ENCODE peak calls at places on chromosomes 16 and 17, in five cellular contexts. M is cardiac muscle cell, K is hepatocyte, B is heart left ventricle, E is GM06990. H is an unnamed sample.

GRCh38 chr17:80252871-80253270 is 7.8 kb upstream of the RNF213 start:
- DNase-seq in M (peak; percentile 33), K (no peak), B (peak; percentile 48), E (peak; percentile 72), H (peak; percentile 71)

GRCh38 chr17:29596811-29597210 is 3.9 kb downstream of the ANKRD13B start:
- DNase-seq in M (no peak), K (no peak), B (peak; percentile 54), E (peak; percentile 5), H (no peak)

GRCh38 chr17:80789356-80789902 is 202.2 kb upstream of the CHMP6 start:
- DNase-seq in M (peak; percentile 87), K (peak; percentile 33), B (peak; percentile 47), E (no peak), H (no peak)

GRCh38 chr16:27772093-27772820 is 222.3 kb downstream of the KATNIP start:
- DNase-seq in M (no peak), K (no peak), B (peak; percentile 17), E (no peak), H (no peak)

GRCh38 chr17:64003526-64004121 is 5.5 kb downstream of the PRR29 start:
- DNase-seq in M (no peak), K (no peak), B (no peak), E (no peak), H (peak; percentile 26)

GRCh38 chr17:61467416-61468262 is 15.4 kb downstream of the TBX4 start:
- DNase-seq in M (peak; percentile 62), K (no peak), B (no peak), E (no peak), H (peak; percentile 44)

GRCh38 chr16:81778861-81779539 is at the start of gene PLCG2:
- DNase-seq in M (peak; percentile 40), K (peak; percentile 90), B (peak; percentile 80), E (peak; percentile 85), H (peak; percentile 74)

GRCh38 chr16:27308792-27309191 is 5.0 kb upstream of the IL4R start:
- DNase-seq in M (no peak), K (no peak), B (no peak), E (no peak), H (no peak)

GRCh38 chr16:3945751-3946603 is 65.5 kb upstream of the CREBBP start:
- DNase-seq in M (peak; percentile 99), K (peak; percentile 85), B (peak; percentile 54), E (no peak), H (no peak)

GRCh38 chr16:86051376-86052114 is 152.6 kb downstream of the IRF8 start:
- DNase-seq in M (no peak), K (peak; percentile 32), B (no peak), E (no peak), H (no peak)

GRCh38 chr17:72294487-72294893 is 173.7 kb downstream of the SOX9 start:
- DNase-seq in M (no peak), K (no peak), B (peak; percentile 49), E (no peak), H (no peak)

GRCh38 chr16:17070882-17071592 is 399.7 kb downstream of the XYLT1 start:
- DNase-seq in M (no peak), K (peak; percentile 22), B (no peak), E (peak; percentile 78), H (peak; percentile 61)

GRCh38 chr17:82745524-82745923 is 6.3 kb upstream of the TBCD start:
- DNase-seq in M (no peak), K (no peak), B (no peak), E (no peak), H (no peak)

GRCh38 chr16:27441276-27441675 is 39.3 kb downstream of the IL21R start:
- DNase-seq in M (no peak), K (no peak), B (no peak), E (no peak), H (peak; percentile 9)

GRCh38 chr16:73056911-73057310 is 9.0 kb upstream of the ZFHX3 start:
- DNase-seq in M (peak; percentile 22), K (peak; percentile 10), B (no peak), E (no peak), H (no peak)

GRCh38 chr16:57941016-57941656 is 29.8 kb downstream of the CNGB1 start:
- DNase-seq in M (peak; percentile 60), K (no peak), B (peak; percentile 85), E (no peak), H (no peak)

GRCh38 chr16:87897563-87898505 is 28.5 kb upstream of the SLC7A5 start:
- DNase-seq in M (no peak), K (no peak), B (no peak), E (no peak), H (no peak)

GRCh38 chr16:1165511-1165910 is 12.6 kb downstream of the CACNA1H start:
- DNase-seq in M (no peak), K (no peak), B (no peak), E (no peak), H (no peak)

GRCh38 chr17:63039342-63039741 is 73.3 kb downstream of the TANC2 start:
- DNase-seq in M (no peak), K (no peak), B (no peak), E (no peak), H (no peak)

GRCh38 chr17:79728908-79729471 is 1.8 kb upstream of the ENPP7 start:
- DNase-seq in M (no peak), K (no peak), B (no peak), E (no peak), H (no peak)

GRCh38 chr16:24036614-24037013 is 200.8 kb downstream of the PRKCB start:
- DNase-seq in M (peak; percentile 61), K (peak; percentile 75), B (no peak), E (no peak), H (no peak)

GRCh38 chr17:33015716-33016346 is 24.2 kb downstream of the SPACA3 start:
- DNase-seq in M (no peak), K (no peak), B (no peak), E (no peak), H (no peak)

GRCh38 chr17:33014751-33015150 is 23.1 kb downstream of the SPACA3 start:
- DNase-seq in M (peak; percentile 21), K (peak; percentile 45), B (no peak), E (no peak), H (no peak)

GRCh38 chr17:33013596-33014375 is 22.1 kb downstream of the SPACA3 start:
- DNase-seq in M (no peak), K (no peak), B (no peak), E (no peak), H (no peak)

GRCh38 chr17:33016920-33017319 is 25.3 kb downstream of the SPACA3 start:
- DNase-seq in M (no peak), K (no peak), B (no peak), E (no peak), H (no peak)

GRCh38 chr17:33012522-33013033 is 20.9 kb downstream of the SPACA3 start:
- DNase-seq in M (peak; percentile 91), K (peak; percentile 77), B (no peak), E (no peak), H (no peak)
- TF ChIP-seq CTCF in M (no peak), K (no peak), B (no peak), E (no peak), H (no peak)

GRCh38 chr16:56673916-56674315 is 4.3 kb downstream of the MT1H start:
- DNase-seq in M (peak; percentile 47), K (no peak), B (no peak), E (no peak), H (no peak)
- TF ChIP-seq CTCF in M (peak; percentile 68), K (peak; percentile 53), B (peak; percentile 67), E (peak; percentile 62), H (peak; percentile 58)

DNA sequence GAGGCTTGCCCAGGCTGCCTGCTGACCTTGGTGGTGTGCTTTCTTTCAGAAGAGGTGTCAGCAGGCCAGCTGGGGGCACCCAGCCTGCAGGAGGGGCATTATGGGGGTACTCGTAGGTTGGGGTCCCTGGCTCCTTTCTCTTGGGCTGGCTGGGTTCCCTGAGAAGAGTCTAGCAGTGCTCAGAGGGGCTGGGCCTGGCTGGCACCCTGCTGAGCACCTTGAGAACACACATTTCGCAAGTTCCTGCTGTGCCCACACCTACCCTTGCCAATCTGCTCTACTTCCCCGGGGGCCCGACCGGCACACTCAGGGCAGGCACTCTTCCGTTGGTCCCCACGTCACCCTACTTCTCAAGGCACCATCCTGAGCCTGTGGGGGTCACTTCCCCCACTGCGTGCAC is 5.1 kb downstream of the CEMP1 start:
- DNase-seq in M (no peak), K (no peak), B (no peak), E (no peak), H (no peak)
- TF ChIP-seq CTCF in M (no peak), K (no peak), B (no peak), E (no peak), H (no peak)

DNA sequence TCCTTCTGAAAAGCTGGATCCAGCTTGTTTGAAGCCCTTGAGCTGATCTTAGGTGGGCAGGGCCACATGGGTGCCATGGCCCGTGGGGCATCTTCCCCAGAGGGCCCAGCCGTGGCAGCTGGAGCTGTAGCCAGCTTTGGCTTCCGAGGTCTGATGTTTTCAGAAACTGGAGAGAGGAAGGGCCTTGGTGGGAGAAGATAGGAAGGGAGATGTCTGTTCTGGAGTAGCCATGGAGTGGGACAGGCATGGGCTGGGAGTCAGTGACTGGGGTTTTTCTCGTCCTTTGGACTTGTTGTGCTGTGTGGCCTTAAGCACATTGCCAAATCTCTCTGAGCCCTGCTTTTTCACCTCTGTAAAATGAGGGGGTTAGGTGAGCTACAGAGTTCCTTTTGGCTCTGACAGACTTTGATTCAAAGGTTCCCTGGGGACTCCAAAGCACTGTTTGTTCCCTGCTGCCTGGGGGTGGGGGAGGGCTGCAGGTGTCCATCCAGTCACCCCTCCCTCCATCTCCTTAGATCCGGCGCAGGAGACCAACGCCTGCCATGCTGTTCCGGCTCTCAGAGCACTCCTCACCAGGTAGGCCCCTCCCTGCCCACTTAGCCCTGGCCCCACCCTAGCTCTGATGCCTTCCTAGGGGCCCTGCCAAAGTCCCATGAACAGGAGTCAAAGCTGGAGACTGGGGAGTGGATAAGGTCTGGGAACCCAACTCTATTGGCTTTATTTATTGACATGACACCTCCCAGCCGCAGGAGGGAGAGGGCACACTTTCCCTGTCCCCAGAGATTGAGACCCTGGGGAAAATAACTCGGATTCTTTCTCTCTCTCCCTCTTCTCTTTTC is 2.1 kb downstream of the PPP1R1B start:
- DNase-seq in M (no peak), K (no peak), B (no peak), E (no peak), H (no peak)
- TF ChIP-seq CTCF in M (no peak), K (no peak), B (no peak), E (no peak), H (no peak)

GRCh38 chr17:30780343-30780742 is 44.1 kb downstream of the CRLF3 start:
- DNase-seq in M (no peak), K (no peak), B (no peak), E (peak; percentile 29), H (no peak)
- TF ChIP-seq CTCF in M (no peak), K (no peak), B (no peak), E (no peak), H (no peak)